ENCODE peak calls at places on chromosomes 13 and 19, in six cellular contexts. A is AG10803, F is uterus, H is A549, X is heart left ventricle, O is mucosa of descending colon. W is an unnamed sample.

GRCh38 chr13:112722433-112723250 is 32.8 kb downstream of the ATP11A start:
- DNase-seq in H (peak), A (peak), F (peak), X (peak), O (no peak), W (peak)

GRCh38 chr13:106034201-106034600 is 501.3 kb downstream of the EFNB2 start:
- DNase-seq in X (no peak), A (peak), F (no peak), O (no peak), H (no peak), W (no peak)

GRCh38 chr13:91311491-91311890 is 36.0 kb upstream of the MIR17HG start:
- DNase-seq in X (no peak), H (no peak), O (no peak), A (no peak), F (no peak), W (no peak)

GRCh38 chr13:76884571-76885202 is 1.5 kb downstream of the KCTD12 start:
- DNase-seq in H (no peak), A (peak), F (peak), X (no peak), O (no peak), W (peak)

GRCh38 chr19:49133621-49134454 is 14.5 kb downstream of the PPFIA3 start:
- DNase-seq in H (peak), F (peak), O (peak), A (peak), X (peak), W (peak)

GRCh38 chr19:11044436-11044835 is 44.8 kb upstream of the LDLR start:
- DNase-seq in O (no peak), H (no peak), X (no peak), A (peak), F (peak), W (no peak)

GRCh38 chr13:19795956-19796355 is 13.2 kb upstream of the PSPC1 start:
- DNase-seq in F (no peak), O (no peak), H (no peak), X (no peak), A (no peak), W (no peak)

GRCh38 chr19:32750441-32751055 is 31.0 kb downstream of the TDRD12 start:
- DNase-seq in X (no peak), F (no peak), H (no peak), O (no peak), A (no peak), W (no peak)

GRCh38 chr13:38883783-38884182 is 106.8 kb downstream of the STOML3 start:
- DNase-seq in F (no peak), A (no peak), X (no peak), O (no peak), H (no peak), W (no peak)

GRCh38 chr13:50094615-50095293 is 79.5 kb downstream of the KCNRG start:
- DNase-seq in A (peak), O (no peak), H (no peak), X (no peak), F (no peak), W (no peak)

GRCh38 chr19:16376649-16377048 is 52.0 kb downstream of the KLF2 start:
- DNase-seq in H (peak), O (no peak), A (no peak), X (no peak), F (no peak), W (peak)

GRCh38 chr13:43573361-43573740 is 213.4 kb downstream of the ENOX1 start:
- DNase-seq in F (no peak), H (peak), X (no peak), A (peak), O (no peak), W (no peak)

GRCh38 chr19:7658219-7658686 is 10.6 kb upstream of the RETN start:
- DNase-seq in H (no peak), A (no peak), F (no peak), X (no peak), O (no peak), W (peak)

GRCh38 chr13:23610966-23611486 is 40.8 kb downstream of the TNFRSF19 start:
- DNase-seq in A (no peak), X (peak), F (no peak), H (no peak), O (no peak), W (no peak)

GRCh38 chr19:33499248-33499647 is 22.3 kb downstream of the PEPD start:
- DNase-seq in X (peak), A (no peak), O (no peak), H (no peak), F (no peak), W (no peak)

GRCh38 chr19:18731562-18732008 is 48.1 kb downstream of the CRTC1 start:
- DNase-seq in O (no peak), H (no peak), X (no peak), A (no peak), F (no peak), W (no peak)

GRCh38 chr13:18739310-18739709 is 442.3 kb downstream of the TUBA3C start:
- DNase-seq in H (no peak), F (no peak), O (no peak), X (no peak), A (no peak), W (no peak)

GRCh38 chr13:35855531-35856019 is 275.6 kb downstream of the DCLK1 start:
- DNase-seq in X (no peak), H (peak), O (no peak), A (peak), F (no peak), W (peak)

GRCh38 chr19:20367811-20368294 is 197.7 kb downstream of the ZNF737 start:
- DNase-seq in A (no peak), F (no peak), H (no peak), X (no peak), O (no peak), W (no peak)

GRCh38 chr19:2551864-2552185 is 75.9 kb downstream of the GADD45B start:
- DNase-seq in O (peak), F (no peak), X (no peak), H (no peak), A (no peak), W (no peak)
- TF ChIP-seq CTCF in O (no peak), F (no peak), X (no peak), H (no peak), A (no peak), W (no peak)

GRCh38 chr13:98397221-98397620 is 179.7 kb downstream of the STK24 start:
- DNase-seq in X (no peak), A (no peak), F (no peak), O (no peak), H (no peak), W (no peak)
- TF ChIP-seq CTCF in X (peak), A (peak), F (peak), O (no peak), H (no peak), W (no peak)

GRCh38 chr19:3572855-3573161 is at the start of gene HMG20B:
- DNase-seq in X (no peak), H (no peak), F (no peak), O (no peak), A (no peak), W (no peak)

GRCh38 chr19:3572132-3572854 is 451 bp upstream of the HMG20B start:
- DNase-seq in O (peak), X (peak), A (peak), F (peak), H (peak), W (peak)

GRCh38 chr19:3573162-3573857 is 566 bp downstream of the HMG20B start:
- DNase-seq in X (peak), O (peak), H (no peak), F (no peak), A (no peak), W (peak)

GRCh38 chr19:3575260-3575741 is 2.6 kb downstream of the HMG20B start:
- DNase-seq in H (peak), A (no peak), X (no peak), F (no peak), O (no peak), W (peak)

GRCh38 chr19:3573858-3574637 is 1.3 kb downstream of the HMG20B start:
- DNase-seq in A (peak), F (peak), X (peak), O (peak), H (peak), W (peak)
- TF ChIP-seq CTCF in A (no peak), F (no peak), X (no peak), O (no peak), H (no peak), W (no peak)

GRCh38 chr13:60335531-60335930 is 61.5 kb upstream of the TDRD3 start:
- DNase-seq in X (no peak), A (peak), O (no peak), H (peak), F (no peak), W (no peak)
- TF ChIP-seq CTCF in X (peak), A (peak), O (no peak), H (peak), F (no peak), W (peak)

GRCh38 chr13:97659602-97660001 is 225.6 kb downstream of the RAP2A start:
- DNase-seq in X (no peak), A (peak), O (no peak), H (peak), F (no peak), W (peak)
- TF ChIP-seq CTCF in X (peak), A (peak), O (no peak), H (no peak), F (no peak), W (no peak)

W was measured in activated CD8-positive, alpha-beta T cell treated with anti-CD3 and anti-CD28 coated beads for 36 hours.